ENCODE peak calls at places on chromosomes 2 and 18, in seven cellular contexts. One of them, this sample, is unnamed.

GRCh38 chr2:164992818-164993217 is 37.5 kb upstream of the SLC38A11 start:
- DNase-seq in Ammon's horn: peak; percentile 88
- DNase-seq in fibroblast of pulmonary artery: peak; percentile 85
- DNase-seq in HCT116: peak; percentile 58
- DNase-seq in NCI-H146: peak; percentile 81
- DNase-seq in activated CD4-positive, alpha-beta T cell treated with anti-CD3 and anti-CD28 coated beads, Interleukin-2, amount 50 U/mL, for 4 hours: no peak
- DNase-seq in effector memory CD8-positive, alpha-beta T cell: peak; percentile 16
- DNase-seq in this sample: no peak

GRCh38 chr18:62839874-62840713 is 124.8 kb downstream of the PHLPP1 start:
- DNase-seq in HCT116: no peak
- DNase-seq in activated CD4-positive, alpha-beta T cell treated with anti-CD3 and anti-CD28 coated beads, Interleukin-2, amount 50 U/mL, for 4 hours: no peak
- DNase-seq in fibroblast of pulmonary artery: no peak
- DNase-seq in NCI-H146: no peak
- DNase-seq in effector memory CD8-positive, alpha-beta T cell: no peak
- DNase-seq in Ammon's horn: no peak
- DNase-seq in this sample: no peak

GRCh38 chr2:99552529-99552928 is 62.7 kb upstream of the REV1 start:
- DNase-seq in effector memory CD8-positive, alpha-beta T cell: no peak
- DNase-seq in Ammon's horn: no peak
- DNase-seq in fibroblast of pulmonary artery: no peak
- DNase-seq in HCT116: no peak
- DNase-seq in NCI-H146: no peak
- DNase-seq in activated CD4-positive, alpha-beta T cell treated with anti-CD3 and anti-CD28 coated beads, Interleukin-2, amount 50 U/mL, for 4 hours: no peak
- DNase-seq in this sample: peak; percentile 89

GRCh38 chr18:44170208-44170880 is 510.3 kb upstream of the SETBP1 start:
- DNase-seq in NCI-H146: no peak
- DNase-seq in fibroblast of pulmonary artery: peak; percentile 17
- DNase-seq in activated CD4-positive, alpha-beta T cell treated with anti-CD3 and anti-CD28 coated beads, Interleukin-2, amount 50 U/mL, for 4 hours: no peak
- DNase-seq in HCT116: no peak
- DNase-seq in Ammon's horn: no peak
- DNase-seq in effector memory CD8-positive, alpha-beta T cell: no peak
- DNase-seq in this sample: no peak

GRCh38 chr18:7892556-7892955 is 325.4 kb downstream of the PTPRM start:
- DNase-seq in Ammon's horn: no peak
- DNase-seq in HCT116: no peak
- DNase-seq in activated CD4-positive, alpha-beta T cell treated with anti-CD3 and anti-CD28 coated beads, Interleukin-2, amount 50 U/mL, for 4 hours: no peak
- DNase-seq in effector memory CD8-positive, alpha-beta T cell: no peak
- DNase-seq in NCI-H146: no peak
- DNase-seq in fibroblast of pulmonary artery: no peak
- DNase-seq in this sample: no peak

GRCh38 chr2:23434721-23435121 is 49.7 kb downstream of the KLHL29 start:
- DNase-seq in effector memory CD8-positive, alpha-beta T cell: no peak
- DNase-seq in NCI-H146: no peak
- DNase-seq in HCT116: no peak
- DNase-seq in fibroblast of pulmonary artery: no peak
- DNase-seq in activated CD4-positive, alpha-beta T cell treated with anti-CD3 and anti-CD28 coated beads, Interleukin-2, amount 50 U/mL, for 4 hours: no peak
- DNase-seq in Ammon's horn: no peak
- DNase-seq in this sample: peak; percentile 3

GRCh38 chr2:177165103-177165583 is 47.5 kb upstream of the HNRNPA3 start:
- DNase-seq in HCT116: no peak
- DNase-seq in effector memory CD8-positive, alpha-beta T cell: no peak
- DNase-seq in Ammon's horn: peak; percentile 77
- DNase-seq in activated CD4-positive, alpha-beta T cell treated with anti-CD3 and anti-CD28 coated beads, Interleukin-2, amount 50 U/mL, for 4 hours: no peak
- DNase-seq in NCI-H146: peak; percentile 47
- DNase-seq in fibroblast of pulmonary artery: peak; percentile 66
- DNase-seq in this sample: peak; percentile 58

GRCh38 chr2:30622452-30622851 is 175.4 kb downstream of the LCLAT1 start:
- DNase-seq in activated CD4-positive, alpha-beta T cell treated with anti-CD3 and anti-CD28 coated beads, Interleukin-2, amount 50 U/mL, for 4 hours: no peak
- DNase-seq in effector memory CD8-positive, alpha-beta T cell: no peak
- DNase-seq in Ammon's horn: no peak
- DNase-seq in fibroblast of pulmonary artery: no peak
- DNase-seq in NCI-H146: no peak
- DNase-seq in HCT116: no peak
- DNase-seq in this sample: no peak

GRCh38 chr2:168290391-168290790 is 43.0 kb upstream of the STK39 start:
- DNase-seq in activated CD4-positive, alpha-beta T cell treated with anti-CD3 and anti-CD28 coated beads, Interleukin-2, amount 50 U/mL, for 4 hours: no peak
- DNase-seq in Ammon's horn: no peak
- DNase-seq in fibroblast of pulmonary artery: no peak
- DNase-seq in HCT116: no peak
- DNase-seq in effector memory CD8-positive, alpha-beta T cell: no peak
- DNase-seq in NCI-H146: no peak
- DNase-seq in this sample: no peak

GRCh38 chr18:9869713-9870430 is 15.9 kb upstream of the TXNDC2 start:
- DNase-seq in fibroblast of pulmonary artery: peak; percentile 87
- DNase-seq in effector memory CD8-positive, alpha-beta T cell: no peak
- DNase-seq in NCI-H146: no peak
- DNase-seq in Ammon's horn: no peak
- DNase-seq in activated CD4-positive, alpha-beta T cell treated with anti-CD3 and anti-CD28 coated beads, Interleukin-2, amount 50 U/mL, for 4 hours: no peak
- DNase-seq in HCT116: peak; percentile 93
- DNase-seq in this sample: peak; percentile 56

GRCh38 chr2:224248944-224249371 is 152.9 kb downstream of the FAM124B start:
- DNase-seq in HCT116: no peak
- DNase-seq in activated CD4-positive, alpha-beta T cell treated with anti-CD3 and anti-CD28 coated beads, Interleukin-2, amount 50 U/mL, for 4 hours: no peak
- DNase-seq in effector memory CD8-positive, alpha-beta T cell: no peak
- DNase-seq in Ammon's horn: no peak
- DNase-seq in NCI-H146: no peak
- DNase-seq in fibroblast of pulmonary artery: no peak
- DNase-seq in this sample: no peak

GRCh38 chr2:128466377-128467175 is 147.9 kb upstream of the HS6ST1 start:
- DNase-seq in activated CD4-positive, alpha-beta T cell treated with anti-CD3 and anti-CD28 coated beads, Interleukin-2, amount 50 U/mL, for 4 hours: no peak
- DNase-seq in fibroblast of pulmonary artery: no peak
- DNase-seq in effector memory CD8-positive, alpha-beta T cell: no peak
- DNase-seq in HCT116: no peak
- DNase-seq in NCI-H146: no peak
- DNase-seq in Ammon's horn: peak; percentile 69
- DNase-seq in this sample: no peak

GRCh38 chr2:8086796-8087479 is 594.9 kb upstream of the ID2 start:
- DNase-seq in NCI-H146: no peak
- DNase-seq in activated CD4-positive, alpha-beta T cell treated with anti-CD3 and anti-CD28 coated beads, Interleukin-2, amount 50 U/mL, for 4 hours: no peak
- DNase-seq in effector memory CD8-positive, alpha-beta T cell: no peak
- DNase-seq in fibroblast of pulmonary artery: peak; percentile 85
- DNase-seq in HCT116: no peak
- DNase-seq in Ammon's horn: no peak
- DNase-seq in this sample: no peak

GRCh38 chr2:11377915-11378649 is 33.6 kb upstream of the ROCK2 start:
- DNase-seq in NCI-H146: no peak
- DNase-seq in HCT116: no peak
- DNase-seq in fibroblast of pulmonary artery: peak; percentile 65
- DNase-seq in effector memory CD8-positive, alpha-beta T cell: no peak
- DNase-seq in activated CD4-positive, alpha-beta T cell treated with anti-CD3 and anti-CD28 coated beads, Interleukin-2, amount 50 U/mL, for 4 hours: no peak
- DNase-seq in Ammon's horn: no peak
- DNase-seq in this sample: no peak

This sample was measured in NCI-H69.